ENCODE peak calls at places on chromosomes 1 and 21, in ten cellular contexts. X, F, S, Z, W, L, I, O, E and D are unnamed samples.
A peak's percentile ranks its signal among the peaks of the same experiment; 100 is the strongest.

GRCh38 chr1:212950243-212951057 is at the start of gene VASH2:
- DNase-seq in S (peak; percentile 92), Z (peak; percentile 97), E (peak; percentile 86), F (peak; percentile 85), W (peak; percentile 47), O (peak; percentile 75), I (peak; percentile 75), L (peak; percentile 57), X (peak; percentile 89), D (peak; percentile 82)

GRCh38 chr1:214146523-214146922 is 134.4 kb upstream of the SMYD2 start:
- DNase-seq in E (no peak), F (no peak), L (peak; percentile 43), Z (no peak), I (no peak), O (peak; percentile 49), W (no peak), X (no peak), S (no peak), D (no peak)

GRCh38 chr1:185157599-185158469 is 867 bp downstream of the SWT1 start:
- DNase-seq in E (no peak), X (no peak), W (no peak), Z (no peak), F (no peak), O (no peak), I (peak; percentile 8), S (no peak), L (no peak), D (no peak)

GRCh38 chr1:165254376-165254775 is 102.1 kb downstream of the LMX1A start:
- DNase-seq in F (no peak), S (no peak), O (no peak), L (no peak), X (no peak), Z (no peak), E (no peak), I (no peak), W (no peak), D (no peak)

GRCh38 chr21:42841156-42841915 is 38.0 kb downstream of the WDR4 start:
- DNase-seq in L (no peak), O (no peak), E (no peak), S (peak; percentile 58), X (no peak), F (peak; percentile 16), W (no peak), Z (peak; percentile 12), I (no peak), D (no peak)

GRCh38 chr1:192159769-192160168 is 1.5 kb downstream of the RGS18 start:
- DNase-seq in S (no peak), E (no peak), Z (no peak), F (no peak), I (no peak), W (no peak), X (no peak), L (no peak), O (no peak), D (no peak)

GRCh38 chr1:112706505-112707216 is at the start of gene RHOC:
- DNase-seq in L (no peak), F (peak; percentile 94), W (peak; percentile 77), E (peak; percentile 56), O (peak; percentile 81), Z (peak; percentile 95), I (no peak), X (peak; percentile 81), S (peak; percentile 85), D (peak; percentile 75)

GRCh38 chr21:32806810-32807386 is 35.3 kb upstream of the PAXBP1 start:
- DNase-seq in X (no peak), Z (no peak), E (no peak), W (no peak), O (no peak), F (no peak), L (no peak), S (no peak), I (no peak), D (no peak)

GRCh38 chr1:41322835-41323234 is 38.4 kb upstream of the FOXO6 start:
- DNase-seq in E (peak; percentile 47), S (no peak), L (peak; percentile 46), F (peak; percentile 60), X (peak; percentile 80), I (no peak), W (no peak), Z (peak; percentile 79), O (peak; percentile 56), D (peak; percentile 71)

GRCh38 chr1:236495359-236496120 is 28.2 kb upstream of the LGALS8 start:
- DNase-seq in F (no peak), E (no peak), I (no peak), O (no peak), X (no peak), L (peak; percentile 53), W (no peak), Z (no peak), S (no peak), D (no peak)

GRCh38 chr1:10514490-10515235 is 39.9 kb downstream of the PEX14 start:
- DNase-seq in O (no peak), Z (peak; percentile 66), X (no peak), F (peak; percentile 45), W (no peak), L (peak; percentile 47), I (no peak), S (no peak), E (peak; percentile 41), D (no peak)

GRCh38 chr1:6638226-6638625 is 13.6 kb downstream of the THAP3 start:
- DNase-seq in S (peak; percentile 91), W (peak; percentile 92), X (no peak), O (peak; percentile 43), F (no peak), E (no peak), L (no peak), I (peak; percentile 77), Z (no peak), D (no peak)

GRCh38 chr1:99648107-99648506 is 2.2 kb downstream of the PALMD start:
- DNase-seq in Z (peak; percentile 19), O (no peak), F (peak; percentile 15), I (no peak), L (peak; percentile 71), X (no peak), S (no peak), E (peak; percentile 28), W (no peak), D (no peak)

GRCh38 chr21:44615881-44616590 is 4.2 kb downstream of the KRTAP10-8 start:
- DNase-seq in F (no peak), W (no peak), E (no peak), O (no peak), L (no peak), X (peak; percentile 43), I (no peak), S (no peak), Z (no peak), D (no peak)

GRCh38 chr1:2534775-2535387 is 4.8 kb upstream of the HES5 start:
- DNase-seq in X (no peak), S (no peak), W (no peak), O (peak; percentile 63), F (no peak), I (no peak), L (no peak), E (no peak), Z (no peak), D (no peak)

GRCh38 chr21:43692949-43693348 is 26.0 kb upstream of the PDXK start:
- DNase-seq in L (no peak), I (no peak), O (no peak), X (no peak), Z (no peak), E (no peak), W (no peak), F (no peak), S (no peak), D (no peak)

GRCh38 chr1:69569281-69569970 is 1.7 kb downstream of the LRRC7 start:
- DNase-seq in W (no peak), S (no peak), I (no peak), X (peak; percentile 52), Z (peak; percentile 13), F (no peak), L (no peak), O (no peak), E (no peak), D (no peak)

GRCh38 chr1:46483597-46483996 is 6.0 kb upstream of the DMBX1 start:
- DNase-seq in F (no peak), S (no peak), Z (no peak), X (no peak), L (no peak), O (no peak), I (no peak), E (no peak), W (no peak), D (no peak)
- TF ChIP-seq EP300 in F (no peak), S (no peak), Z (no peak), X (no peak), L (no peak), O (no peak), I (no peak), E (no peak), W (no peak), D (no peak)

GRCh38 chr21:16913010-16913409 is 599.8 kb upstream of the CXADR start:
- DNase-seq in O (no peak), X (no peak), S (no peak), F (no peak), I (no peak), W (no peak), E (no peak), Z (peak; percentile 3), L (no peak), D (no peak)
- TF ChIP-seq CTCF in O (no peak), X (peak; percentile 42), S (no peak), F (no peak), I (no peak), W (no peak), E (no peak), Z (no peak), L (no peak), D (no peak)

DNA sequence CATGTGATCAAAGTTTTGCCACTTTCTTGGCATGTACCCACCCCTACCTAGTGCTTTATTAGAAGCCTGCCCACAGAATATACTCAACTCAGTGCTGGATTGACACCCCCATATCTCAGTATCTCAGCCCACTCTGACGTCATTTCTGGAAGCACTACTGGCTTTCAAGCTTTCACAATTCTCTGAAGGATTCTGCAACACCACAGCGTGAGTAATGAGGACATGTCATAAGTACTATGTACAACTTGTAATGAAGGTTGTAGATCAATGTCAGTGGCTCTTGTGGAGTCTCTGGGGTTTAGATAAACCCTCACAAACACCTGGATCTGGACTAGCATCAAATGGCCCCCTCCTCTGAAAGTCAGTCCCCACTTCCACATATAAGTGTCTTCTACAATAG is 57.2 kb downstream of the TNFSF4 start:
- DNase-seq in O (no peak), S (no peak), X (no peak), I (peak; percentile 42), Z (no peak), F (no peak), E (peak; percentile 5), L (no peak), W (no peak), D (no peak)
- TF ChIP-seq EP300 in O (no peak), S (no peak), X (no peak), I (peak; percentile 33), Z (no peak), F (no peak), E (no peak), L (no peak), W (no peak), D (no peak)

DNA sequence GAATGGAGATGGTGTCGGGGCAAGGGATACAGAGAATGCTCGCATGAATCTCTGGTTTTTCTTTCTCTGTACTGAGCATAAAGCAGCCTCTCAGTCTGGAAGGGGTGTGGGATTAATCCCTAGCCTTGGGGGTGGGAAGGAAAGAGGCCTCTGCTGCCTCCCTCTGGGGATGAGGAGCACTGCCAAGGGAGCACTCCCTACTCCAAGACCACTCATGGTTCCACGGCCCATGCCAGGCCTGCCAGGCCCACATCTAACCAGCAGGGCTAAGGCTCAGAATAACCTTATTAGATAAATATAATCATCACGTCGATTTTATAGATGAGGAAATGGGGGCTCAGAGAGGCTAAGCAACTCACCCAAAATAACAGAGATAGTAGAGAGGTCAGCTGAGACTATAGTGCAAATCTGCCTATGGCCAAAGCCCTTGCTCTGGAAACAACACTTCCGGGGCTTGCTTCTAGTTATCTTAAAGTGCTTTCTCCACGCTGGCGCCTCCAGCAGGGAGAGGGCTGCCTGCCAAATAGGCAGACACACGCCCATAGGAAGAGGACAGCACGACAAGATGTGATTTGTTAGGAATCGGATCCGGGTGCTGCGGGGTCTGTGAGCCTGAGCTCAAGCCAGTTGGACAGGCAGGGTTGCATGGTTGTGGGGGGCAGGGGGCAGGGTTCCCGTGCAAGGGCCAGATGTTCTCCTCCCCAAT is 522 bp downstream of the TEX35 start:
- DNase-seq in S (peak; percentile 46), X (no peak), I (no peak), E (no peak), F (no peak), W (no peak), O (peak; percentile 38), L (no peak), Z (no peak), D (peak; percentile 53)
- TF ChIP-seq CTCF in S (no peak), X (peak; percentile 44), I (no peak), E (no peak), F (peak; percentile 23), W (no peak), O (no peak), L (no peak), Z (peak; percentile 13), D (no peak)